ENCODE peak calls at places on chromosomes 1 and 21, in five cellular contexts. X is CD8-positive, alpha-beta T cell; Q is progenitor cell of endocrine pancreas; Y is endothelial cell; G is AG04450. K is an unnamed sample.

GRCh38 chr1:63116016-63116415 is 206.4 kb upstream of the FOXD3 start:
- DNase-seq in X (no peak), Q (no peak), Y (no peak), G (no peak), K (no peak)

GRCh38 chr1:103112535-103112934 is 4.2 kb upstream of the COL11A1 start:
- DNase-seq in X (no peak), Q (no peak), Y (no peak), G (no peak), K (no peak)

GRCh38 chr1:58891347-58891746 is 107.5 kb upstream of the JUN start:
- DNase-seq in X (no peak), Q (no peak), Y (no peak), G (no peak), K (no peak)

GRCh38 chr1:180157576-180158057 is 2.9 kb downstream of the QSOX1 start:
- DNase-seq in X (no peak), Q (no peak), Y (no peak), G (no peak), K (peak; percentile 14)

GRCh38 chr21:42614391-42614790 is 39.0 kb upstream of the PDE9A start:
- DNase-seq in X (peak; percentile 40), Q (no peak), Y (no peak), G (no peak), K (no peak)

GRCh38 chr1:183932412-183932811 is 105.1 kb downstream of the COLGALT2 start:
- DNase-seq in X (no peak), Q (no peak), Y (no peak), G (peak; percentile 78), K (no peak)

GRCh38 chr1:154705544-154705943 is 97.6 kb upstream of the ADAR start:
- DNase-seq in X (no peak), Q (no peak), Y (no peak), G (no peak), K (no peak)

GRCh38 chr21:43684424-43684823 is 25.1 kb downstream of the RRP1B start:
- DNase-seq in X (no peak), Q (no peak), Y (no peak), G (no peak), K (no peak)

GRCh38 chr1:91885716-91886506 is at the start of gene TGFBR3:
- DNase-seq in X (peak; percentile 83), Q (peak; percentile 78), Y (peak; percentile 85), G (peak; percentile 87), K (peak; percentile 64)

GRCh38 chr1:1874901-1875300 is 16.0 kb downstream of the GNB1 start:
- DNase-seq in X (no peak), Q (no peak), Y (no peak), G (no peak), K (no peak)

GRCh38 chr1:1181129-1181937 is 7.7 kb downstream of the TTLL10 start:
- DNase-seq in X (no peak), Q (no peak), Y (peak; percentile 2), G (no peak), K (no peak)

GRCh38 chr1:111205724-111206070 is 5.3 kb upstream of the DENND2D start:
- DNase-seq in X (no peak), Q (no peak), Y (no peak), G (no peak), K (no peak)

GRCh38 chr1:192589813-192590212 is 14.2 kb downstream of the RGS1 start:
- DNase-seq in X (no peak), Q (no peak), Y (no peak), G (no peak), K (no peak)

GRCh38 chr1:86972262-86972661 is 57.8 kb downstream of the HS2ST1 start:
- DNase-seq in X (no peak), Q (no peak), Y (no peak), G (no peak), K (no peak)

GRCh38 chr1:168408531-168409242 is 128.0 kb downstream of the TBX19 start:
- DNase-seq in X (peak; percentile 68), Q (no peak), Y (no peak), G (no peak), K (no peak)

GRCh38 chr1:4032571-4032970 is 132.5 kb upstream of the C1orf174 start:
- DNase-seq in X (no peak), Q (no peak), Y (no peak), G (no peak), K (no peak)

GRCh38 chr1:61076728-61077675 is 5.4 kb upstream of the NFIA start:
- DNase-seq in X (peak; percentile 85), Q (peak; percentile 80), Y (peak; percentile 80), G (peak; percentile 59), K (no peak)

GRCh38 chr1:23140940-23141596 is 27.6 kb downstream of the LUZP1 start:
- DNase-seq in X (no peak), Q (no peak), Y (no peak), G (no peak), K (no peak)

GRCh38 chr1:15211424-15211823 is 35.6 kb upstream of the FHAD1 start:
- DNase-seq in X (no peak), Q (no peak), Y (no peak), G (no peak), K (no peak)

GRCh38 chr1:28326980-28327379 is 1.9 kb upstream of the MED18 start:
- DNase-seq in X (no peak), Q (no peak), Y (no peak), G (no peak), K (no peak)

GRCh38 chr1:28328228-28328648 is 602 bp upstream of the MED18 start:
- DNase-seq in X (no peak), Q (no peak), Y (no peak), G (no peak), K (no peak)

GRCh38 chr1:28323720-28324119 is 5.1 kb upstream of the MED18 start:
- DNase-seq in X (no peak), Q (no peak), Y (no peak), G (no peak), K (no peak)

GRCh38 chr1:28326505-28326904 is 2.3 kb upstream of the MED18 start:
- DNase-seq in X (no peak), Q (no peak), Y (no peak), G (no peak), K (no peak)

GRCh38 chr1:28329395-28330153 is 734 bp downstream of the MED18 start:
- DNase-seq in X (peak; percentile 43), Q (no peak), Y (peak; percentile 26), G (no peak), K (no peak)
- TF ChIP-seq CTCF in X (no peak), Q (peak; percentile 26), Y (no peak), G (peak; percentile 13), K (no peak)

DNA sequence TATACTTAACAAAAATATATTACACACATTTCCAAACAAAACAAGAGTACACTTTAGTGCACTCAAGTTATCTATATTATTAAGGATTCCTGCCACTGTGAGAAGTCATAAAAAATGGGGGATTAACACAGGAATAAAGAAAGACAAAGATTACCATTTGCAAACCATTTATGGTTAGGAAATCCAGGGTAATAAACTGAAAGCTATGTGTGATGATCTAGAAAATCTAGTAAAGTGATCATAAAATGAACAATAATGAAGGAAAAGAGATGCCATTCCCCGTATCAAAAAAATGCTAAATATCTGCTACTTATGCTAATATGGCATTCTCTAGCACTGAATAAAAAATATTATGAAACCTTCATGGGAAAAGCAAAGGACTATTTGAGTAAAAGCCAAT is 101.4 kb downstream of the AK5 start:
- DNase-seq in X (no peak), Q (no peak), Y (no peak), G (no peak), K (no peak)
- TF ChIP-seq CTCF in X (no peak), Q (no peak), Y (no peak), G (no peak), K (no peak)

DNA sequence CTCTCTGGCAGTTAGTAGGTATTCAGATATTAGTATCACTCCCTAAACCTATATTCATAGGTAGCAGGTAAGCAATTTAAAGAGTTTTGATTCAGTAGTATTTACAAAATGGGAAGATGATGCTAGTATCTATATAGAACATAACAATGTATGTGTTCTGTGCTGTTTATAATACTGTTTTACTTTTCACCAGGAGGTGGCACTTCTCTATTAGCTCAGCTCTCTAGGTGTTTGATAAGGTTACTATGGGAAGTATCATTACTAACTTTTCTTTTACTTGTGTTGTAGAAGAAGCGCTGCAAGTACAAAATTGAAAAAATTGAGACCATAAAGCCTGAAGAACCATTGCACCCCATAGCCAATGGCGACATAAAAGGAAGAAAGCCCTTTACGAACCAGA is 49.4 kb upstream of the FASLG start:
- DNase-seq in X (no peak), Q (no peak), Y (no peak), G (no peak), K (no peak)
- TF ChIP-seq CTCF in X (peak; percentile 74), Q (peak; percentile 40), Y (peak; percentile 17), G (peak; percentile 27), K (peak; percentile 22)

DNA sequence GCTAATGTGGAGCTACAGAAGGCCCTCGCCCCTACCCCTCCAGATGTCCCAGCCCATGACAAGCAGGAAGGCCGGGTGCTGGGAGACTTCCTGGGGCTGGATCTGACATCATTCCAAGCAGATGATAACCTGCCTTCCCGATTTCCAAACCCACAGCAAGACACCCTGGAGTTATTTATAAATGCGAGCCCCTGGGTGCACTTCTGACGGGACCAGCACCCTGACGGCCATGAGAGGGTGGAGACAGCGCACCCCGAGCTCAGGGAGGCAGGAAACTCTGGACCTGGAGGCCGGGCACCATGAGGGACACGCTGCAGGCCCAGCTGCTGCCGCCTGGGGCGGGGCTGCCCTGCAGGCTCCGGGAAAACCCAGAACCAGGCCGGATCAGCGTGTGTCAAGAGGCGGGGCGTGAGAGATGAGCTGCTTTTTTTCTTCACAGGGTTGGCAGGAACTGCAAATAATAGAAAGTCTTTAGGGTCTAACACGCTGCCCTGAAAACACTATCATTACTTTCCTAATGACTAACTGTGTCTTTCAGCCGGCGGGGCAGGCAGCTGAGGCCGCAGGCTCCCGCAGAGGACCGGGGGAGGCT is 2.5 kb upstream of the PCBP3 start:
- DNase-seq in X (no peak), Q (no peak), Y (peak; percentile 47), G (no peak), K (no peak)
- TF ChIP-seq CTCF in X (no peak), Q (peak; percentile 8), Y (no peak), G (peak; percentile 12), K (no peak)

DNA sequence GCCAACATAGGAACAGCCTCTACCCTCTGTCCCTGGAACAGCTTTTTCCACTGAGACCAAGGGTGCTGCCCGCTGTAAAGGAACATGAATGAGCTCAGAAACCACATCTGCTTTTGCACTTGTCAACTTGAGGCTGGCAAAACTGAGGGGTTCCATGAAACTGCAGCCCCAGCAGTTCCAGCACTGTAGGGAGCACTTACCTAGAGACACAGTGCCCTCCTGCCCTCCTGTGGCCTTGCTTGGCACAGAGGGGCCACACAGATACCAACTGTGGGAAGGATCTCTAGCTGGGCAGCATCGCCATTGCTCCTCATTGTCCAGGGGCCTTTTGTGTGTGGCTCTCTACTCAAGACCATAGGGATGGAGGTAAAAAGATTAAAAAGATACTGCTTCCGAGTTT is 51.6 kb downstream of the ITPKB start:
- DNase-seq in X (peak; percentile 60), Q (no peak), Y (no peak), G (no peak), K (no peak)
- TF ChIP-seq CTCF in X (peak; percentile 65), Q (no peak), Y (no peak), G (no peak), K (no peak)

K was measured in D721Med.